ENCODE peak calls at places on chromosomes 12 and 14, in six cellular contexts. One of them, this sample, is unnamed.

GRCh38 chr12:14367097-14367661 is 1.7 kb downstream of the ATF7IP start:
- DNase-seq in endothelial cell: no peak
- DNase-seq in choroid plexus epithelial cell: peak
- DNase-seq in AG09309: no peak
- DNase-seq in IMR-90: peak
- DNase-seq in activated B cell treated with CpG ODN at 0.5 μM for 24 hours: no peak
- DNase-seq in this sample: no peak

GRCh38 chr14:83467811-83468210 is 1934.2 kb upstream of the SEL1L start:
- DNase-seq in endothelial cell: no peak
- DNase-seq in choroid plexus epithelial cell: peak
- DNase-seq in AG09309: no peak
- DNase-seq in IMR-90: peak
- DNase-seq in activated B cell treated with CpG ODN at 0.5 μM for 24 hours: no peak
- DNase-seq in this sample: no peak

GRCh38 chr12:118582863-118583262 is 206.5 kb downstream of the SUDS3 start:
- DNase-seq in endothelial cell: no peak
- DNase-seq in choroid plexus epithelial cell: no peak
- DNase-seq in AG09309: no peak
- DNase-seq in IMR-90: no peak
- DNase-seq in activated B cell treated with CpG ODN at 0.5 μM for 24 hours: no peak
- DNase-seq in this sample: no peak

GRCh38 chr14:29671034-29671433 is 256.6 kb downstream of the PRKD1 start:
- DNase-seq in endothelial cell: no peak
- DNase-seq in choroid plexus epithelial cell: peak
- DNase-seq in AG09309: peak
- DNase-seq in IMR-90: peak
- DNase-seq in activated B cell treated with CpG ODN at 0.5 μM for 24 hours: no peak
- DNase-seq in this sample: no peak

GRCh38 chr14:96126339-96126770 is 78.3 kb upstream of the BDKRB2 start:
- DNase-seq in endothelial cell: peak
- DNase-seq in choroid plexus epithelial cell: peak
- DNase-seq in AG09309: no peak
- DNase-seq in IMR-90: peak
- DNase-seq in activated B cell treated with CpG ODN at 0.5 μM for 24 hours: no peak
- DNase-seq in this sample: no peak

GRCh38 chr12:76030378-76031080 is 1.0 kb downstream of the PHLDA1 start:
- DNase-seq in endothelial cell: peak
- DNase-seq in choroid plexus epithelial cell: peak
- DNase-seq in AG09309: no peak
- DNase-seq in IMR-90: peak
- DNase-seq in activated B cell treated with CpG ODN at 0.5 μM for 24 hours: peak
- DNase-seq in this sample: peak

GRCh38 chr12:3250034-3250433 is 172.9 kb downstream of the TSPAN9 start:
- DNase-seq in endothelial cell: no peak
- DNase-seq in choroid plexus epithelial cell: no peak
- DNase-seq in AG09309: no peak
- DNase-seq in IMR-90: no peak
- DNase-seq in activated B cell treated with CpG ODN at 0.5 μM for 24 hours: no peak
- DNase-seq in this sample: no peak

GRCh38 chr14:95156153-95156764 is 1.1 kb downstream of the DICER1 start:
- DNase-seq in endothelial cell: no peak
- DNase-seq in choroid plexus epithelial cell: peak
- DNase-seq in AG09309: no peak
- DNase-seq in IMR-90: peak
- DNase-seq in activated B cell treated with CpG ODN at 0.5 μM for 24 hours: no peak
- DNase-seq in this sample: no peak

GRCh38 chr12:34394211-34395055 is 372.1 kb downstream of the ALG10 start:
- DNase-seq in endothelial cell: no peak
- DNase-seq in choroid plexus epithelial cell: no peak
- DNase-seq in AG09309: no peak
- DNase-seq in IMR-90: no peak
- DNase-seq in activated B cell treated with CpG ODN at 0.5 μM for 24 hours: peak
- DNase-seq in this sample: peak

GRCh38 chr12:43118881-43119280 is 433.1 kb downstream of the ADAMTS20 start:
- DNase-seq in endothelial cell: no peak
- DNase-seq in choroid plexus epithelial cell: no peak
- DNase-seq in AG09309: no peak
- DNase-seq in IMR-90: no peak
- DNase-seq in activated B cell treated with CpG ODN at 0.5 μM for 24 hours: no peak
- DNase-seq in this sample: no peak

GRCh38 chr14:49620182-49621113 is at the start of the genes MGAT2 and RPL36AL:
- DNase-seq in endothelial cell: peak
- DNase-seq in choroid plexus epithelial cell: peak
- DNase-seq in AG09309: peak
- DNase-seq in IMR-90: peak
- DNase-seq in activated B cell treated with CpG ODN at 0.5 μM for 24 hours: peak
- DNase-seq in this sample: peak

GRCh38 chr12:111242190-111242589 is 126.7 kb downstream of the PHETA1 start:
- DNase-seq in endothelial cell: no peak
- DNase-seq in choroid plexus epithelial cell: no peak
- DNase-seq in AG09309: no peak
- DNase-seq in IMR-90: no peak
- DNase-seq in activated B cell treated with CpG ODN at 0.5 μM for 24 hours: no peak
- DNase-seq in this sample: no peak

GRCh38 chr12:65100140-65100539 is 21.0 kb downstream of the WIF1 start:
- DNase-seq in endothelial cell: peak
- DNase-seq in choroid plexus epithelial cell: peak
- DNase-seq in AG09309: no peak
- DNase-seq in IMR-90: no peak
- DNase-seq in activated B cell treated with CpG ODN at 0.5 μM for 24 hours: no peak
- DNase-seq in this sample: no peak

GRCh38 chr12:132219323-132219722 is 75.1 kb downstream of the NOC4L start:
- DNase-seq in endothelial cell: no peak
- DNase-seq in choroid plexus epithelial cell: no peak
- DNase-seq in AG09309: no peak
- DNase-seq in IMR-90: no peak
- DNase-seq in activated B cell treated with CpG ODN at 0.5 μM for 24 hours: no peak
- DNase-seq in this sample: no peak

GRCh38 chr12:90682398-90682797 is 272.6 kb downstream of the CCER1 start:
- DNase-seq in endothelial cell: no peak
- DNase-seq in choroid plexus epithelial cell: peak
- DNase-seq in AG09309: peak
- DNase-seq in IMR-90: peak
- DNase-seq in activated B cell treated with CpG ODN at 0.5 μM for 24 hours: no peak
- DNase-seq in this sample: no peak

GRCh38 chr12:128365831-128366231 is 98.9 kb downstream of the TMEM132C start:
- DNase-seq in endothelial cell: no peak
- DNase-seq in choroid plexus epithelial cell: peak
- DNase-seq in AG09309: no peak
- DNase-seq in IMR-90: no peak
- DNase-seq in activated B cell treated with CpG ODN at 0.5 μM for 24 hours: no peak
- DNase-seq in this sample: no peak

GRCh38 chr12:57250541-57250940 is 446 bp downstream of the STAC3 start:
- DNase-seq in endothelial cell: no peak
- DNase-seq in choroid plexus epithelial cell: no peak
- DNase-seq in AG09309: no peak
- DNase-seq in IMR-90: no peak
- DNase-seq in activated B cell treated with CpG ODN at 0.5 μM for 24 hours: no peak
- DNase-seq in this sample: no peak

GRCh38 chr12:32235251-32235650 is 128.6 kb downstream of the BICD1 start:
- DNase-seq in endothelial cell: no peak
- DNase-seq in choroid plexus epithelial cell: no peak
- DNase-seq in AG09309: no peak
- DNase-seq in IMR-90: no peak
- DNase-seq in activated B cell treated with CpG ODN at 0.5 μM for 24 hours: no peak
- DNase-seq in this sample: no peak

GRCh38 chr12:5945071-5946008 is at the start of gene ANO2:
- DNase-seq in endothelial cell: peak
- DNase-seq in choroid plexus epithelial cell: no peak
- DNase-seq in AG09309: no peak
- DNase-seq in IMR-90: no peak
- DNase-seq in activated B cell treated with CpG ODN at 0.5 μM for 24 hours: no peak
- DNase-seq in this sample: no peak

GRCh38 chr12:71415336-71416231 is 24.0 kb upstream of the LGR5 start:
- DNase-seq in endothelial cell: peak
- DNase-seq in choroid plexus epithelial cell: peak
- DNase-seq in AG09309: no peak
- DNase-seq in IMR-90: peak
- DNase-seq in activated B cell treated with CpG ODN at 0.5 μM for 24 hours: no peak
- DNase-seq in this sample: no peak

GRCh38 chr12:84817297-84817696 is 95.3 kb downstream of the SLC6A15 start:
- DNase-seq in endothelial cell: no peak
- DNase-seq in choroid plexus epithelial cell: no peak
- DNase-seq in AG09309: no peak
- DNase-seq in IMR-90: no peak
- DNase-seq in activated B cell treated with CpG ODN at 0.5 μM for 24 hours: no peak
- DNase-seq in this sample: no peak

GRCh38 chr14:75277796-75278421 is 719 bp upstream of the FOS start:
- DNase-seq in endothelial cell: no peak
- DNase-seq in choroid plexus epithelial cell: no peak
- DNase-seq in AG09309: no peak
- DNase-seq in IMR-90: peak
- DNase-seq in activated B cell treated with CpG ODN at 0.5 μM for 24 hours: no peak
- DNase-seq in this sample: no peak

GRCh38 chr12:95440401-95440800 is 33.6 kb upstream of the METAP2 start:
- DNase-seq in endothelial cell: no peak
- DNase-seq in choroid plexus epithelial cell: peak
- DNase-seq in AG09309: no peak
- DNase-seq in IMR-90: peak
- DNase-seq in activated B cell treated with CpG ODN at 0.5 μM for 24 hours: no peak
- DNase-seq in this sample: no peak

GRCh38 chr12:43079481-43079880 is 472.5 kb downstream of the ADAMTS20 start:
- DNase-seq in endothelial cell: no peak
- DNase-seq in choroid plexus epithelial cell: no peak
- DNase-seq in AG09309: no peak
- DNase-seq in IMR-90: no peak
- DNase-seq in activated B cell treated with CpG ODN at 0.5 μM for 24 hours: no peak
- DNase-seq in this sample: no peak

GRCh38 chr12:115023279-115023678 is 339.3 kb upstream of the TBX3 start:
- DNase-seq in endothelial cell: no peak
- DNase-seq in choroid plexus epithelial cell: peak
- DNase-seq in AG09309: no peak
- DNase-seq in IMR-90: peak
- DNase-seq in activated B cell treated with CpG ODN at 0.5 μM for 24 hours: no peak
- DNase-seq in this sample: no peak

DNA sequence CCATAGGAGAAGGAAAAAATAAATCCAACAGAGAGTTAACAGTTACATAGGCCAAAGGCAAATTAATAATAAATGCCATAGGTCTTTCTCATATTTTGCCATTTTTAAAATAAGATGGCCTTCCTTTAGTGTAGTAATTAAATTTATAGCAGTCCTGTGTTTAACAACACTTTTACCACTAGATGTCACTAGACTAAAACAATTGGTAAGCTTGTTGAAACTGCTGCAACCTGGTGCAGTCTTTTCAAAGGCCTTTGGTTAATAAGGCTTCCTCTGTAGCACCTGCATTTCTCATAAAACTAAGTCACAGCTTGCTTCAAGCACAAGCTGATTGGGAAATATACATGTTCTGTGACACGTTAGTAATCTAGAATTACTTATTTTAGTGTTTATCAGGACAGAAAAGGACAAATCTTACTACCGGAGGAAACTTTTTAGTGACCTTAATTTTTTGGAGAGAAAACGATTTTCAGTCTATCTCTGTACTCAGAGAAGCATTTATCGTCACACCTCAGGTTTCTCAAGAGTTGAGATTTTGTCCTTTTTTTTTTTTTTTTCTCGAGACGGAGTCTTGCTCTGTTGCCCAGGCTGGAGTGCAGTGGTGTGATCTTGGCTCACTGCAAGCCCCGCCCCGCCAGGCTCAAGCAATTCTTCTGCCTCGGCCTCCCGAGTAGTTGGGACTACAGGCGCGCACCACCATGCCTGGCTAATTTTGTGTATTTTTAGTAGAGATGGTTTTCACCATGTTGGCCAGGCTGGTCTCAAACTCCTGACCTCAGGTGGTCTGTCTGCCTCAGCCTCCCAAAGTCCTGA is 20.0 kb downstream of the BORCS5 start:
- DNase-seq in endothelial cell: no peak
- DNase-seq in choroid plexus epithelial cell: peak
- DNase-seq in AG09309: peak
- DNase-seq in IMR-90: peak
- DNase-seq in activated B cell treated with CpG ODN at 0.5 μM for 24 hours: no peak
- DNase-seq in this sample: no peak
- TF ChIP-seq CTCF in endothelial cell: peak
- TF ChIP-seq CTCF in choroid plexus epithelial cell: peak
- TF ChIP-seq CTCF in AG09309: peak
- TF ChIP-seq CTCF in IMR-90: peak
- TF ChIP-seq CTCF in activated B cell treated with CpG ODN at 0.5 μM for 24 hours: no peak
- TF ChIP-seq CTCF in this sample: peak

DNA sequence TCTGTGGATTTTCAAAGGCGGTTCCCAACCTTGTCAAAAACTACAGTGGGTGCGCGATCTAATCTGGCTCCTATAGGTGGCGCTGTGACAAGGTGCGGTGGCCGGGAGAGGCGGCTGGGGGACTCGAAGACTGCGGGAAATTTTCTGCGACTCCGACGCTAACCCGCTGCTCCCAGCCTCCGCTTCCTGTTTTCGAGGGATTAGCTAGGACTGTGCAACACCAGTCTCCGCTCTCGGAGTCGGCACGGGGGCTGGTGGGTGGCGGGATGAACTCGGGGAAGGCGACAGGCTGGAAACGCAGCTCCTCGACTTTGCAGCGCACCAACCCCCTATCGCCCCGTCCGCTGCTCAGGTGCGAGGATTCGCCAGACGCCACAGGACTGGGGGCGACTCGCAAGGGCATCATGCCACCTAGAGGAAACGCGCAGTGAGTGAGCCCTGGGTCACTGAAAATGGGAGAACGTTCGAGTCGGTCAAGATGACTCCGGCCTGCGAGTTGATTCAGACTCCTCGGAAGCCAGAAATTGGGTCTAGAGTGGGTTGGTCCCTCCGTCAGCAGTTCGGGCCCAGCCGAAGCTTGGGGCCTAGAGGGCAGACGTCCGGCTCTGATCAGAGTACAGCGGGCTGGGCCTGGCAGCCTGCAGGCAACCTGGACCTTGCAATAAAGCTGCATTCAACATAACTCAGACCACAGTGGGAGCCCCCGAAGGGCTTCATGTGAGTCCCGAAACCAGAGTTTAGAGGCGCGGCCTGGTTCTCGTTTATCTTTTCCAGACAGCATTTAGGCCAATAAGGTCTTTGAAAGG is 5.5 kb upstream of the PAX9 start:
- DNase-seq in endothelial cell: peak
- DNase-seq in choroid plexus epithelial cell: peak
- DNase-seq in AG09309: no peak
- DNase-seq in IMR-90: no peak
- DNase-seq in activated B cell treated with CpG ODN at 0.5 μM for 24 hours: no peak
- DNase-seq in this sample: no peak
- TF ChIP-seq CTCF in endothelial cell: peak
- TF ChIP-seq CTCF in choroid plexus epithelial cell: peak
- TF ChIP-seq CTCF in AG09309: peak
- TF ChIP-seq CTCF in IMR-90: peak
- TF ChIP-seq CTCF in activated B cell treated with CpG ODN at 0.5 μM for 24 hours: no peak
- TF ChIP-seq CTCF in this sample: no peak

GRCh38 chr14:101905614-101906013 is 58.8 kb upstream of the DYNC1H1 start:
- DNase-seq in endothelial cell: no peak
- DNase-seq in choroid plexus epithelial cell: no peak
- DNase-seq in AG09309: no peak
- DNase-seq in IMR-90: no peak
- DNase-seq in activated B cell treated with CpG ODN at 0.5 μM for 24 hours: no peak
- DNase-seq in this sample: no peak
- TF ChIP-seq CTCF in endothelial cell: no peak
- TF ChIP-seq CTCF in choroid plexus epithelial cell: no peak
- TF ChIP-seq CTCF in AG09309: no peak
- TF ChIP-seq CTCF in IMR-90: no peak
- TF ChIP-seq CTCF in activated B cell treated with CpG ODN at 0.5 μM for 24 hours: no peak
- TF ChIP-seq CTCF in this sample: no peak

DNA sequence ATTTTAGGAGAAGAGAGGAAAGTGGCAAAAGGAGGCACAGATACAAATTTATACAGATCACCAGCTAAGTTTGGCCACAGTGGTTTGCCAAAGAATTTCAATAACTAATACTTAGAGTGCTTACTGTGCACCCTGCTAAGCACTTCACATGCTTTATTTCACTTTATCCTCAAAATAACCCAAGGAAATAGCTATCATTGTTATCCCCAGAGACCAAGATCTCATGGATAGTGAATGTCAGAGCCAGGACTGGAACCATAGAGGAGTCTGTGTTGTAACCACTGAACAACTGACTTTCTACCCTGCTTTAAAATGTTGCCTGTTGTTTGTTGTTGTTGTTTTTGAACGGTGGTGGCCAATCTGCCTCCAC is 1.3 kb upstream of the TCP11L2 start:
- DNase-seq in endothelial cell: no peak
- DNase-seq in choroid plexus epithelial cell: peak
- DNase-seq in AG09309: peak
- DNase-seq in IMR-90: no peak
- DNase-seq in activated B cell treated with CpG ODN at 0.5 μM for 24 hours: no peak
- DNase-seq in this sample: no peak
- TF ChIP-seq CTCF in endothelial cell: no peak
- TF ChIP-seq CTCF in choroid plexus epithelial cell: no peak
- TF ChIP-seq CTCF in AG09309: no peak
- TF ChIP-seq CTCF in IMR-90: no peak
- TF ChIP-seq CTCF in activated B cell treated with CpG ODN at 0.5 μM for 24 hours: no peak
- TF ChIP-seq CTCF in this sample: no peak

This sample was measured in CD14-positive monocyte.